ENCODE peak calls at places on chromosomes 7 and 10, in eight cellular contexts. One of them, this sample, is unnamed.

GRCh38 chr7:148503900-148504487 is 86.6 kb upstream of the C7orf33 start:
- DNase-seq in cardiac fibroblast: peak
- DNase-seq in right lobe of liver: no peak
- DNase-seq in NB4: peak
- DNase-seq in AG04450: no peak
- DNase-seq in tibial nerve: no peak
- DNase-seq in neural crest cell: no peak
- DNase-seq in brain microvascular endothelial cell: no peak
- DNase-seq in this sample: no peak

GRCh38 chr7:7698930-7699329 is 19.5 kb downstream of the RPA3 start:
- DNase-seq in cardiac fibroblast: no peak
- DNase-seq in right lobe of liver: no peak
- DNase-seq in NB4: no peak
- DNase-seq in AG04450: no peak
- DNase-seq in tibial nerve: no peak
- DNase-seq in neural crest cell: no peak
- DNase-seq in brain microvascular endothelial cell: no peak
- DNase-seq in this sample: no peak

GRCh38 chr7:5703572-5704533 is 77.6 kb downstream of the RNF216 start:
- DNase-seq in cardiac fibroblast: no peak
- DNase-seq in right lobe of liver: no peak
- DNase-seq in NB4: no peak
- DNase-seq in AG04450: no peak
- DNase-seq in tibial nerve: no peak
- DNase-seq in neural crest cell: no peak
- DNase-seq in brain microvascular endothelial cell: no peak
- DNase-seq in this sample: no peak

GRCh38 chr10:79407811-79408795 is 37.3 kb downstream of the ZCCHC24 start:
- DNase-seq in cardiac fibroblast: peak
- DNase-seq in right lobe of liver: peak
- DNase-seq in NB4: no peak
- DNase-seq in AG04450: peak
- DNase-seq in tibial nerve: no peak
- DNase-seq in neural crest cell: no peak
- DNase-seq in brain microvascular endothelial cell: no peak
- DNase-seq in this sample: no peak

GRCh38 chr7:106891545-106892410 is 26.7 kb downstream of the PIK3CG start:
- DNase-seq in cardiac fibroblast: no peak
- DNase-seq in right lobe of liver: no peak
- DNase-seq in NB4: no peak
- DNase-seq in AG04450: no peak
- DNase-seq in tibial nerve: no peak
- DNase-seq in neural crest cell: no peak
- DNase-seq in brain microvascular endothelial cell: no peak
- DNase-seq in this sample: no peak

GRCh38 chr7:16278167-16278787 is 143.1 kb downstream of the CRPPA start:
- DNase-seq in cardiac fibroblast: no peak
- DNase-seq in right lobe of liver: no peak
- DNase-seq in NB4: no peak
- DNase-seq in AG04450: no peak
- DNase-seq in tibial nerve: no peak
- DNase-seq in neural crest cell: no peak
- DNase-seq in brain microvascular endothelial cell: no peak
- DNase-seq in this sample: no peak

GRCh38 chr10:128222317-128222849 is 96.2 kb upstream of the MKI67 start:
- DNase-seq in cardiac fibroblast: no peak
- DNase-seq in right lobe of liver: no peak
- DNase-seq in NB4: no peak
- DNase-seq in AG04450: no peak
- DNase-seq in tibial nerve: no peak
- DNase-seq in neural crest cell: no peak
- DNase-seq in brain microvascular endothelial cell: no peak
- DNase-seq in this sample: no peak

GRCh38 chr7:139896831-139897230 is 67.8 kb downstream of the TBXAS1 start:
- DNase-seq in cardiac fibroblast: peak
- DNase-seq in right lobe of liver: no peak
- DNase-seq in NB4: no peak
- DNase-seq in AG04450: no peak
- DNase-seq in tibial nerve: no peak
- DNase-seq in neural crest cell: no peak
- DNase-seq in brain microvascular endothelial cell: no peak
- DNase-seq in this sample: no peak

GRCh38 chr7:9945882-9946281 is 1027.8 kb upstream of the PHF14 start:
- DNase-seq in cardiac fibroblast: no peak
- DNase-seq in right lobe of liver: no peak
- DNase-seq in NB4: no peak
- DNase-seq in AG04450: no peak
- DNase-seq in tibial nerve: no peak
- DNase-seq in neural crest cell: no peak
- DNase-seq in brain microvascular endothelial cell: no peak
- DNase-seq in this sample: no peak

GRCh38 chr7:27263781-27264180 is 21.2 kb downstream of the EVX1 start:
- DNase-seq in cardiac fibroblast: no peak
- DNase-seq in right lobe of liver: no peak
- DNase-seq in NB4: no peak
- DNase-seq in AG04450: no peak
- DNase-seq in tibial nerve: no peak
- DNase-seq in neural crest cell: no peak
- DNase-seq in brain microvascular endothelial cell: no peak
- DNase-seq in this sample: no peak

GRCh38 chr7:27271384-27271783 is 28.8 kb downstream of the EVX1 start:
- DNase-seq in cardiac fibroblast: no peak
- DNase-seq in right lobe of liver: no peak
- DNase-seq in NB4: no peak
- DNase-seq in AG04450: no peak
- DNase-seq in tibial nerve: no peak
- DNase-seq in neural crest cell: no peak
- DNase-seq in brain microvascular endothelial cell: no peak
- DNase-seq in this sample: no peak

DNA sequence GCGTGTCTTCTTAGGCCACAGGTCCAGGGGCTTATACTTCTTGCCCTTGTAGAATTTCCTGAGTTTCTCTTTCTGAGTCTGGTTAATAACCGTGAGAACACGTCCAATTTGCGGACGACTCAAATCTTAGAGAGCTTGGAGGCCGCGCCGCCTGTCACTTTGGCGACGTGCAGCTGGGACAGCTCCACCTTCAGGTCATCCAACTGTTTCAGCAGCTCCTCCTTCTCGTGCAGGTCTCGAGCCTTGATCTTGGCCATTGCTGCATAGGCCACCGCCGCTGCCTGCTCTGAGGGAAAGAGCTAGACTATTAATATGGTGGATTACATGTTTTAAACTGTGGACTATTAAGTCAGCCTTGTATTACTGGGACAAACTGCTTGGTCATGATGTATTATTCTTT is 26.9 kb downstream of the EVX1 start:
- DNase-seq in cardiac fibroblast: no peak
- DNase-seq in right lobe of liver: no peak
- DNase-seq in NB4: no peak
- DNase-seq in AG04450: no peak
- DNase-seq in tibial nerve: no peak
- DNase-seq in neural crest cell: no peak
- DNase-seq in brain microvascular endothelial cell: no peak
- DNase-seq in this sample: no peak
- TF ChIP-seq CTCF in cardiac fibroblast: no peak
- TF ChIP-seq CTCF in right lobe of liver: no peak
- TF ChIP-seq CTCF in NB4: no peak
- TF ChIP-seq CTCF in AG04450: no peak
- TF ChIP-seq CTCF in tibial nerve: no peak
- TF ChIP-seq CTCF in neural crest cell: no peak
- TF ChIP-seq CTCF in brain microvascular endothelial cell: no peak
- TF ChIP-seq CTCF in this sample: no peak

DNA sequence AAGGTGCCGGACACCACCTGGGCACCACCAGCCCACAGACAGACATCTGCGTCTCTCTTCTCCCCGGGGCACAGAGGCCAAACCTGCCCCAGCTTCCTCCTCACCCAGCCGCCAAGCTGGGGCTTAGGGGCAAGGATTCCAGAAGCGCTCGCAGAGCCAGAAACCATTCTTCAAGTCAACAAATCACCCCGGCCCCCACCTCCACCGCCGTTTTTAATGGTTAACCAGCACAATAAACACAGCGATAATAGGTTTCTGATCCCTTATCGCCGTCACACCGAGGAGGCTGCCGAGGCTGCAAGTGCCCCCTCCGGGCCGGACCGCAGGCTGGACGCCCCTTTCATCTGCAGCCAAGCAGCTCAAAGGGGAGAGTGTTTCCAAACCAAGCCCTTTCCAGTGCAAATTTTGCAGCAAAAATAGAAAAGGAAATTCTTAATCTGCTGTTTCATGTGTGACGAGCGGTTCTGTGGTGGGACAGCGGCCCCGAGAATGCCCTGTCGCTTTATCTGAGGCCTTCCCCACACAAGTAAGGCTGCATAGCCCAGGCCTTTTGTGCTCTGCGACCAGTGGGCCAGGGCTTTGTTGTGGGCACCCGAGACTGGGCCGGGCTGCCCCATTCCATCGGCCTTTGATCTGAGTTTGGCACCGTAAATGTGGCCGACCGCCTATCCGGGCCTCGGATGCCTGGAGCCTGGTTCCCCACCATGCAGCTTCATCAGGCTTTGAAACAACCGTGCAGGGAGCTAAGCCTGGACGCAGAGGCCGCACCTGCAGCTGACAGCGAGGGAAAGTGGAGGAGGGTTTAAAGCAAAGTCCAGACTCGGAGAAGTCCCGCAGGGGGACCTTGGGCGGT is 83.2 kb downstream of the FOXL3 start:
- DNase-seq in cardiac fibroblast: no peak
- DNase-seq in right lobe of liver: peak
- DNase-seq in NB4: no peak
- DNase-seq in AG04450: no peak
- DNase-seq in tibial nerve: peak
- DNase-seq in neural crest cell: no peak
- DNase-seq in brain microvascular endothelial cell: no peak
- DNase-seq in this sample: peak
- TF ChIP-seq CTCF in cardiac fibroblast: no peak
- TF ChIP-seq CTCF in right lobe of liver: no peak
- TF ChIP-seq CTCF in NB4: no peak
- TF ChIP-seq CTCF in AG04450: no peak
- TF ChIP-seq CTCF in tibial nerve: no peak
- TF ChIP-seq CTCF in neural crest cell: no peak
- TF ChIP-seq CTCF in brain microvascular endothelial cell: no peak
- TF ChIP-seq CTCF in this sample: no peak

DNA sequence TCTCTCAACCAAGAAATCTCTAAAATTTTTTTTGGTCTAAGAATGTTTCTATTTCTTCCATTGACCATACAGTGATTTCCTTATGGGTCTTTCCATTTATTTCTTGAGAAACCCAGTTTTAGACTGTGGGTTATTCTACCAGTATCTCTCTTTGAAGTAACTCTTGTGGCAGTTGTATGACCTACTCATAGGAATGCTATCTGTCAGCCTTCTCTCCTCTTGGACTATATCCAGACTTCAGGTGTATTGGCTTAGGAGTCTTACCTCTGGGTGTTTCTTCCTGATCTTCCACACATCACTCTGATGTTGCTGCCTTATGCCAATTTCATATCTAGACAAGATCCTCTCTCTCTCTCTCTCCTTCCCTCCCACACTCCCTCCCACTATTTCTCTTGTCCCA is 178.1 kb downstream of the BMPER start:
- DNase-seq in cardiac fibroblast: no peak
- DNase-seq in right lobe of liver: no peak
- DNase-seq in NB4: no peak
- DNase-seq in AG04450: no peak
- DNase-seq in tibial nerve: no peak
- DNase-seq in neural crest cell: no peak
- DNase-seq in brain microvascular endothelial cell: no peak
- DNase-seq in this sample: no peak
- TF ChIP-seq CTCF in cardiac fibroblast: no peak
- TF ChIP-seq CTCF in right lobe of liver: no peak
- TF ChIP-seq CTCF in NB4: no peak
- TF ChIP-seq CTCF in AG04450: no peak
- TF ChIP-seq CTCF in tibial nerve: no peak
- TF ChIP-seq CTCF in neural crest cell: no peak
- TF ChIP-seq CTCF in brain microvascular endothelial cell: no peak
- TF ChIP-seq CTCF in this sample: no peak

GRCh38 chr7:116293633-116294032 is 83.3 kb downstream of the TES start:
- DNase-seq in cardiac fibroblast: no peak
- DNase-seq in right lobe of liver: no peak
- DNase-seq in NB4: no peak
- DNase-seq in AG04450: no peak
- DNase-seq in tibial nerve: no peak
- DNase-seq in neural crest cell: no peak
- DNase-seq in brain microvascular endothelial cell: no peak
- DNase-seq in this sample: no peak

GRCh38 chr7:116292381-116292780 is 82.0 kb downstream of the TES start:
- DNase-seq in cardiac fibroblast: no peak
- DNase-seq in right lobe of liver: no peak
- DNase-seq in NB4: no peak
- DNase-seq in AG04450: no peak
- DNase-seq in tibial nerve: no peak
- DNase-seq in neural crest cell: no peak
- DNase-seq in brain microvascular endothelial cell: no peak
- DNase-seq in this sample: no peak

GRCh38 chr7:116293139-116293538 is 82.8 kb downstream of the TES start:
- DNase-seq in cardiac fibroblast: no peak
- DNase-seq in right lobe of liver: no peak
- DNase-seq in NB4: no peak
- DNase-seq in AG04450: no peak
- DNase-seq in tibial nerve: no peak
- DNase-seq in neural crest cell: no peak
- DNase-seq in brain microvascular endothelial cell: no peak
- DNase-seq in this sample: no peak

GRCh38 chr7:116291937-116292336 is 81.6 kb downstream of the TES start:
- DNase-seq in cardiac fibroblast: no peak
- DNase-seq in right lobe of liver: no peak
- DNase-seq in NB4: no peak
- DNase-seq in AG04450: no peak
- DNase-seq in tibial nerve: no peak
- DNase-seq in neural crest cell: no peak
- DNase-seq in brain microvascular endothelial cell: no peak
- DNase-seq in this sample: no peak

GRCh38 chr7:116290740-116291139 is 80.4 kb downstream of the TES start:
- DNase-seq in cardiac fibroblast: peak
- DNase-seq in right lobe of liver: peak
- DNase-seq in NB4: no peak
- DNase-seq in AG04450: no peak
- DNase-seq in tibial nerve: no peak
- DNase-seq in neural crest cell: no peak
- DNase-seq in brain microvascular endothelial cell: no peak
- DNase-seq in this sample: no peak
- TF ChIP-seq CTCF in cardiac fibroblast: no peak
- TF ChIP-seq CTCF in right lobe of liver: no peak
- TF ChIP-seq CTCF in NB4: no peak
- TF ChIP-seq CTCF in AG04450: no peak
- TF ChIP-seq CTCF in tibial nerve: no peak
- TF ChIP-seq CTCF in neural crest cell: no peak
- TF ChIP-seq CTCF in brain microvascular endothelial cell: peak
- TF ChIP-seq CTCF in this sample: no peak

GRCh38 chr10:118341678-118342637 is at the start of gene FAM204A:
- DNase-seq in cardiac fibroblast: peak
- DNase-seq in right lobe of liver: peak
- DNase-seq in NB4: peak
- DNase-seq in AG04450: peak
- DNase-seq in tibial nerve: peak
- DNase-seq in neural crest cell: peak
- DNase-seq in brain microvascular endothelial cell: peak
- DNase-seq in this sample: peak
- TF ChIP-seq CTCF in cardiac fibroblast: no peak
- TF ChIP-seq CTCF in right lobe of liver: no peak
- TF ChIP-seq CTCF in NB4: no peak
- TF ChIP-seq CTCF in AG04450: no peak
- TF ChIP-seq CTCF in tibial nerve: no peak
- TF ChIP-seq CTCF in neural crest cell: no peak
- TF ChIP-seq CTCF in brain microvascular endothelial cell: no peak
- TF ChIP-seq CTCF in this sample: no peak